ENCODE peak calls at places on chromosomes 11 and 22, in ten cellular contexts. One of them, this sample, is unnamed.

GRCh38 chr22:46464701-46465347 is 72.6 kb downstream of the CELSR1 start:
- DNase-seq in left ventricle myocardium inferior: no peak
- DNase-seq in activated T-cell treated with anti-CD3 and anti-CD28 coated beads, Interleukin-2, amount 50 U/mL, for 1 hour: no peak
- DNase-seq in fibroblast of the conjunctiva: no peak
- DNase-seq in putamen: no peak
- DNase-seq in stimulated activated CD8-positive, alpha-beta memory T cell treated with anti-CD3 and anti-CD28 coated beads, Interleukin-2, amount 100 ng/mL, for 48 hours: no peak
- DNase-seq in Karpas-422: no peak
- DNase-seq in upper lobe of left lung: peak; percentile 55
- DNase-seq in uterus: no peak
- DNase-seq in HFF-Myc: no peak
- DNase-seq in this sample: no peak

GRCh38 chr11:122392508-122392907 is 263.0 kb upstream of the UBASH3B start:
- DNase-seq in left ventricle myocardium inferior: no peak
- DNase-seq in activated T-cell treated with anti-CD3 and anti-CD28 coated beads, Interleukin-2, amount 50 U/mL, for 1 hour: no peak
- DNase-seq in fibroblast of the conjunctiva: no peak
- DNase-seq in putamen: no peak
- DNase-seq in stimulated activated CD8-positive, alpha-beta memory T cell treated with anti-CD3 and anti-CD28 coated beads, Interleukin-2, amount 100 ng/mL, for 48 hours: no peak
- DNase-seq in Karpas-422: no peak
- DNase-seq in upper lobe of left lung: no peak
- DNase-seq in uterus: no peak
- DNase-seq in HFF-Myc: no peak
- DNase-seq in this sample: no peak

GRCh38 chr11:115104851-115105453 is 399.3 kb downstream of the CADM1 start:
- DNase-seq in left ventricle myocardium inferior: no peak
- DNase-seq in activated T-cell treated with anti-CD3 and anti-CD28 coated beads, Interleukin-2, amount 50 U/mL, for 1 hour: no peak
- DNase-seq in fibroblast of the conjunctiva: no peak
- DNase-seq in putamen: no peak
- DNase-seq in stimulated activated CD8-positive, alpha-beta memory T cell treated with anti-CD3 and anti-CD28 coated beads, Interleukin-2, amount 100 ng/mL, for 48 hours: no peak
- DNase-seq in Karpas-422: no peak
- DNase-seq in upper lobe of left lung: no peak
- DNase-seq in uterus: no peak
- DNase-seq in HFF-Myc: no peak
- DNase-seq in this sample: no peak

GRCh38 chr11:97224396-97224795 is 834.6 kb downstream of the JRKL start:
- DNase-seq in left ventricle myocardium inferior: no peak
- DNase-seq in activated T-cell treated with anti-CD3 and anti-CD28 coated beads, Interleukin-2, amount 50 U/mL, for 1 hour: no peak
- DNase-seq in fibroblast of the conjunctiva: no peak
- DNase-seq in putamen: no peak
- DNase-seq in stimulated activated CD8-positive, alpha-beta memory T cell treated with anti-CD3 and anti-CD28 coated beads, Interleukin-2, amount 100 ng/mL, for 48 hours: no peak
- DNase-seq in Karpas-422: no peak
- DNase-seq in upper lobe of left lung: no peak
- DNase-seq in uterus: no peak
- DNase-seq in HFF-Myc: no peak
- DNase-seq in this sample: no peak

GRCh38 chr11:65915821-65916251 is 3.0 kb downstream of the C11orf68 start:
- DNase-seq in left ventricle myocardium inferior: peak; percentile 71
- DNase-seq in activated T-cell treated with anti-CD3 and anti-CD28 coated beads, Interleukin-2, amount 50 U/mL, for 1 hour: no peak
- DNase-seq in fibroblast of the conjunctiva: peak; percentile 94
- DNase-seq in putamen: no peak
- DNase-seq in stimulated activated CD8-positive, alpha-beta memory T cell treated with anti-CD3 and anti-CD28 coated beads, Interleukin-2, amount 100 ng/mL, for 48 hours: no peak
- DNase-seq in Karpas-422: no peak
- DNase-seq in upper lobe of left lung: peak; percentile 82
- DNase-seq in uterus: peak; percentile 94
- DNase-seq in HFF-Myc: peak; percentile 94
- DNase-seq in this sample: peak; percentile 90

GRCh38 chr11:107916671-107917241 is 11.5 kb upstream of the RAB39A start:
- DNase-seq in left ventricle myocardium inferior: no peak
- DNase-seq in activated T-cell treated with anti-CD3 and anti-CD28 coated beads, Interleukin-2, amount 50 U/mL, for 1 hour: peak; percentile 24
- DNase-seq in fibroblast of the conjunctiva: no peak
- DNase-seq in putamen: no peak
- DNase-seq in stimulated activated CD8-positive, alpha-beta memory T cell treated with anti-CD3 and anti-CD28 coated beads, Interleukin-2, amount 100 ng/mL, for 48 hours: peak; percentile 18
- DNase-seq in Karpas-422: peak; percentile 92
- DNase-seq in upper lobe of left lung: no peak
- DNase-seq in uterus: no peak
- DNase-seq in HFF-Myc: peak; percentile 9
- DNase-seq in this sample: no peak

GRCh38 chr11:36684840-36685800 is 87.1 kb upstream of the RAG2 start:
- DNase-seq in left ventricle myocardium inferior: no peak
- DNase-seq in activated T-cell treated with anti-CD3 and anti-CD28 coated beads, Interleukin-2, amount 50 U/mL, for 1 hour: peak; percentile 28
- DNase-seq in fibroblast of the conjunctiva: no peak
- DNase-seq in putamen: no peak
- DNase-seq in stimulated activated CD8-positive, alpha-beta memory T cell treated with anti-CD3 and anti-CD28 coated beads, Interleukin-2, amount 100 ng/mL, for 48 hours: peak; percentile 2
- DNase-seq in Karpas-422: no peak
- DNase-seq in upper lobe of left lung: no peak
- DNase-seq in uterus: no peak
- DNase-seq in HFF-Myc: no peak
- DNase-seq in this sample: no peak

GRCh38 chr22:28051787-28052356 is 132.8 kb upstream of the PITPNB start:
- DNase-seq in left ventricle myocardium inferior: peak; percentile 77
- DNase-seq in activated T-cell treated with anti-CD3 and anti-CD28 coated beads, Interleukin-2, amount 50 U/mL, for 1 hour: peak; percentile 35
- DNase-seq in fibroblast of the conjunctiva: peak; percentile 32
- DNase-seq in putamen: peak; percentile 53
- DNase-seq in stimulated activated CD8-positive, alpha-beta memory T cell treated with anti-CD3 and anti-CD28 coated beads, Interleukin-2, amount 100 ng/mL, for 48 hours: peak; percentile 21
- DNase-seq in Karpas-422: peak; percentile 60
- DNase-seq in upper lobe of left lung: no peak
- DNase-seq in uterus: peak; percentile 77
- DNase-seq in HFF-Myc: no peak
- DNase-seq in this sample: no peak

GRCh38 chr11:95767498-95767897 is 22.1 kb downstream of the FAM76B start:
- DNase-seq in left ventricle myocardium inferior: no peak
- DNase-seq in activated T-cell treated with anti-CD3 and anti-CD28 coated beads, Interleukin-2, amount 50 U/mL, for 1 hour: no peak
- DNase-seq in fibroblast of the conjunctiva: peak; percentile 48
- DNase-seq in putamen: no peak
- DNase-seq in stimulated activated CD8-positive, alpha-beta memory T cell treated with anti-CD3 and anti-CD28 coated beads, Interleukin-2, amount 100 ng/mL, for 48 hours: no peak
- DNase-seq in Karpas-422: no peak
- DNase-seq in upper lobe of left lung: no peak
- DNase-seq in uterus: no peak
- DNase-seq in HFF-Myc: no peak
- DNase-seq in this sample: peak; percentile 50

GRCh38 chr11:62770778-62771143 is 435 bp upstream of the TAF6L start:
- DNase-seq in left ventricle myocardium inferior: no peak
- DNase-seq in activated T-cell treated with anti-CD3 and anti-CD28 coated beads, Interleukin-2, amount 50 U/mL, for 1 hour: peak; percentile 39
- DNase-seq in fibroblast of the conjunctiva: no peak
- DNase-seq in putamen: no peak
- DNase-seq in stimulated activated CD8-positive, alpha-beta memory T cell treated with anti-CD3 and anti-CD28 coated beads, Interleukin-2, amount 100 ng/mL, for 48 hours: no peak
- DNase-seq in Karpas-422: peak; percentile 62
- DNase-seq in upper lobe of left lung: no peak
- DNase-seq in uterus: peak; percentile 47
- DNase-seq in HFF-Myc: no peak
- DNase-seq in this sample: no peak

GRCh38 chr11:98940913-98941312 is 79.8 kb upstream of the CNTN5 start:
- DNase-seq in left ventricle myocardium inferior: no peak
- DNase-seq in activated T-cell treated with anti-CD3 and anti-CD28 coated beads, Interleukin-2, amount 50 U/mL, for 1 hour: no peak
- DNase-seq in fibroblast of the conjunctiva: no peak
- DNase-seq in putamen: no peak
- DNase-seq in stimulated activated CD8-positive, alpha-beta memory T cell treated with anti-CD3 and anti-CD28 coated beads, Interleukin-2, amount 100 ng/mL, for 48 hours: no peak
- DNase-seq in Karpas-422: no peak
- DNase-seq in upper lobe of left lung: no peak
- DNase-seq in uterus: no peak
- DNase-seq in HFF-Myc: no peak
- DNase-seq in this sample: no peak

GRCh38 chr11:92489831-92490399 is 265.3 kb downstream of the FAT3 start:
- DNase-seq in left ventricle myocardium inferior: no peak
- DNase-seq in activated T-cell treated with anti-CD3 and anti-CD28 coated beads, Interleukin-2, amount 50 U/mL, for 1 hour: no peak
- DNase-seq in fibroblast of the conjunctiva: no peak
- DNase-seq in putamen: no peak
- DNase-seq in stimulated activated CD8-positive, alpha-beta memory T cell treated with anti-CD3 and anti-CD28 coated beads, Interleukin-2, amount 100 ng/mL, for 48 hours: no peak
- DNase-seq in Karpas-422: no peak
- DNase-seq in upper lobe of left lung: no peak
- DNase-seq in uterus: no peak
- DNase-seq in HFF-Myc: no peak
- DNase-seq in this sample: no peak

GRCh38 chr11:9473408-9473807 is 12.6 kb downstream of the ZNF143 start:
- DNase-seq in left ventricle myocardium inferior: no peak
- DNase-seq in activated T-cell treated with anti-CD3 and anti-CD28 coated beads, Interleukin-2, amount 50 U/mL, for 1 hour: no peak
- DNase-seq in fibroblast of the conjunctiva: no peak
- DNase-seq in putamen: no peak
- DNase-seq in stimulated activated CD8-positive, alpha-beta memory T cell treated with anti-CD3 and anti-CD28 coated beads, Interleukin-2, amount 100 ng/mL, for 48 hours: no peak
- DNase-seq in Karpas-422: no peak
- DNase-seq in upper lobe of left lung: no peak
- DNase-seq in uterus: no peak
- DNase-seq in HFF-Myc: no peak
- DNase-seq in this sample: no peak

GRCh38 chr22:35552186-35552842 is 11.7 kb downstream of the RASD2 start:
- DNase-seq in left ventricle myocardium inferior: no peak
- DNase-seq in activated T-cell treated with anti-CD3 and anti-CD28 coated beads, Interleukin-2, amount 50 U/mL, for 1 hour: peak; percentile 82
- DNase-seq in fibroblast of the conjunctiva: peak; percentile 16
- DNase-seq in putamen: no peak
- DNase-seq in stimulated activated CD8-positive, alpha-beta memory T cell treated with anti-CD3 and anti-CD28 coated beads, Interleukin-2, amount 100 ng/mL, for 48 hours: peak; percentile 61
- DNase-seq in Karpas-422: peak; percentile 73
- DNase-seq in upper lobe of left lung: no peak
- DNase-seq in uterus: no peak
- DNase-seq in HFF-Myc: no peak
- DNase-seq in this sample: no peak

GRCh38 chr11:109865558-109866186 is 227.5 kb upstream of the ZC3H12C start:
- DNase-seq in left ventricle myocardium inferior: peak; percentile 14
- DNase-seq in activated T-cell treated with anti-CD3 and anti-CD28 coated beads, Interleukin-2, amount 50 U/mL, for 1 hour: no peak
- DNase-seq in fibroblast of the conjunctiva: no peak
- DNase-seq in putamen: peak; percentile 51
- DNase-seq in stimulated activated CD8-positive, alpha-beta memory T cell treated with anti-CD3 and anti-CD28 coated beads, Interleukin-2, amount 100 ng/mL, for 48 hours: no peak
- DNase-seq in Karpas-422: peak; percentile 70
- DNase-seq in upper lobe of left lung: no peak
- DNase-seq in uterus: no peak
- DNase-seq in HFF-Myc: no peak
- DNase-seq in this sample: no peak

GRCh38 chr22:44818727-44819126 is 66.4 kb downstream of the ARHGAP8 start:
- DNase-seq in left ventricle myocardium inferior: no peak
- DNase-seq in activated T-cell treated with anti-CD3 and anti-CD28 coated beads, Interleukin-2, amount 50 U/mL, for 1 hour: no peak
- DNase-seq in fibroblast of the conjunctiva: no peak
- DNase-seq in putamen: no peak
- DNase-seq in stimulated activated CD8-positive, alpha-beta memory T cell treated with anti-CD3 and anti-CD28 coated beads, Interleukin-2, amount 100 ng/mL, for 48 hours: no peak
- DNase-seq in Karpas-422: no peak
- DNase-seq in upper lobe of left lung: no peak
- DNase-seq in uterus: no peak
- DNase-seq in HFF-Myc: no peak
- DNase-seq in this sample: no peak

GRCh38 chr22:33302549-33302948 is 244.4 kb upstream of the SYN3 start:
- DNase-seq in left ventricle myocardium inferior: no peak
- DNase-seq in activated T-cell treated with anti-CD3 and anti-CD28 coated beads, Interleukin-2, amount 50 U/mL, for 1 hour: no peak
- DNase-seq in fibroblast of the conjunctiva: no peak
- DNase-seq in putamen: no peak
- DNase-seq in stimulated activated CD8-positive, alpha-beta memory T cell treated with anti-CD3 and anti-CD28 coated beads, Interleukin-2, amount 100 ng/mL, for 48 hours: no peak
- DNase-seq in Karpas-422: no peak
- DNase-seq in upper lobe of left lung: no peak
- DNase-seq in uterus: no peak
- DNase-seq in HFF-Myc: no peak
- DNase-seq in this sample: no peak

GRCh38 chr11:46346886-46347636 is at the start of gene DGKZ:
- DNase-seq in left ventricle myocardium inferior: peak; percentile 86
- DNase-seq in activated T-cell treated with anti-CD3 and anti-CD28 coated beads, Interleukin-2, amount 50 U/mL, for 1 hour: peak; percentile 98
- DNase-seq in fibroblast of the conjunctiva: peak; percentile 58
- DNase-seq in putamen: peak; percentile 84
- DNase-seq in stimulated activated CD8-positive, alpha-beta memory T cell treated with anti-CD3 and anti-CD28 coated beads, Interleukin-2, amount 100 ng/mL, for 48 hours: peak; percentile 80
- DNase-seq in Karpas-422: peak; percentile 95
- DNase-seq in upper lobe of left lung: peak; percentile 98
- DNase-seq in uterus: peak; percentile 75
- DNase-seq in HFF-Myc: no peak
- DNase-seq in this sample: no peak

GRCh38 chr11:20610825-20611224 is 11.4 kb downstream of the SLC6A5 start:
- DNase-seq in left ventricle myocardium inferior: no peak
- DNase-seq in activated T-cell treated with anti-CD3 and anti-CD28 coated beads, Interleukin-2, amount 50 U/mL, for 1 hour: no peak
- DNase-seq in fibroblast of the conjunctiva: no peak
- DNase-seq in putamen: no peak
- DNase-seq in stimulated activated CD8-positive, alpha-beta memory T cell treated with anti-CD3 and anti-CD28 coated beads, Interleukin-2, amount 100 ng/mL, for 48 hours: no peak
- DNase-seq in Karpas-422: no peak
- DNase-seq in upper lobe of left lung: no peak
- DNase-seq in uterus: no peak
- DNase-seq in HFF-Myc: no peak
- DNase-seq in this sample: no peak

GRCh38 chr22:50527921-50528681 is 1.7 kb downstream of the TYMP start:
- DNase-seq in left ventricle myocardium inferior: no peak
- DNase-seq in activated T-cell treated with anti-CD3 and anti-CD28 coated beads, Interleukin-2, amount 50 U/mL, for 1 hour: no peak
- DNase-seq in fibroblast of the conjunctiva: no peak
- DNase-seq in putamen: no peak
- DNase-seq in stimulated activated CD8-positive, alpha-beta memory T cell treated with anti-CD3 and anti-CD28 coated beads, Interleukin-2, amount 100 ng/mL, for 48 hours: no peak
- DNase-seq in Karpas-422: no peak
- DNase-seq in upper lobe of left lung: no peak
- DNase-seq in uterus: no peak
- DNase-seq in HFF-Myc: no peak
- DNase-seq in this sample: no peak

GRCh38 chr22:46596032-46596441 is 24.1 kb upstream of the GRAMD4 start:
- DNase-seq in left ventricle myocardium inferior: peak; percentile 67
- DNase-seq in activated T-cell treated with anti-CD3 and anti-CD28 coated beads, Interleukin-2, amount 50 U/mL, for 1 hour: no peak
- DNase-seq in fibroblast of the conjunctiva: no peak
- DNase-seq in putamen: no peak
- DNase-seq in stimulated activated CD8-positive, alpha-beta memory T cell treated with anti-CD3 and anti-CD28 coated beads, Interleukin-2, amount 100 ng/mL, for 48 hours: no peak
- DNase-seq in Karpas-422: no peak
- DNase-seq in upper lobe of left lung: no peak
- DNase-seq in uterus: no peak
- DNase-seq in HFF-Myc: no peak
- DNase-seq in this sample: no peak

GRCh38 chr11:72209101-72209500 is 7.5 kb upstream of the FOLR2 start:
- DNase-seq in left ventricle myocardium inferior: no peak
- DNase-seq in activated T-cell treated with anti-CD3 and anti-CD28 coated beads, Interleukin-2, amount 50 U/mL, for 1 hour: no peak
- DNase-seq in fibroblast of the conjunctiva: no peak
- DNase-seq in putamen: no peak
- DNase-seq in stimulated activated CD8-positive, alpha-beta memory T cell treated with anti-CD3 and anti-CD28 coated beads, Interleukin-2, amount 100 ng/mL, for 48 hours: no peak
- DNase-seq in Karpas-422: no peak
- DNase-seq in upper lobe of left lung: no peak
- DNase-seq in uterus: no peak
- DNase-seq in HFF-Myc: no peak
- DNase-seq in this sample: no peak

GRCh38 chr22:49433717-49434611 is 393.7 kb downstream of the BRD1 start:
- DNase-seq in left ventricle myocardium inferior: no peak
- DNase-seq in activated T-cell treated with anti-CD3 and anti-CD28 coated beads, Interleukin-2, amount 50 U/mL, for 1 hour: no peak
- DNase-seq in fibroblast of the conjunctiva: no peak
- DNase-seq in putamen: no peak
- DNase-seq in stimulated activated CD8-positive, alpha-beta memory T cell treated with anti-CD3 and anti-CD28 coated beads, Interleukin-2, amount 100 ng/mL, for 48 hours: no peak
- DNase-seq in Karpas-422: peak; percentile 75
- DNase-seq in upper lobe of left lung: no peak
- DNase-seq in uterus: no peak
- DNase-seq in HFF-Myc: no peak
- DNase-seq in this sample: no peak

GRCh38 chr11:20364412-20364792 is 888 bp downstream of the HTATIP2 start:
- DNase-seq in left ventricle myocardium inferior: no peak
- DNase-seq in activated T-cell treated with anti-CD3 and anti-CD28 coated beads, Interleukin-2, amount 50 U/mL, for 1 hour: no peak
- DNase-seq in fibroblast of the conjunctiva: no peak
- DNase-seq in putamen: no peak
- DNase-seq in stimulated activated CD8-positive, alpha-beta memory T cell treated with anti-CD3 and anti-CD28 coated beads, Interleukin-2, amount 100 ng/mL, for 48 hours: no peak
- DNase-seq in Karpas-422: no peak
- DNase-seq in upper lobe of left lung: no peak
- DNase-seq in uterus: no peak
- DNase-seq in HFF-Myc: no peak
- DNase-seq in this sample: no peak

This sample was measured in AG09309.